ENCODE peak calls at places on chromosome 14, in six cellular contexts. One of them, this sample, is unnamed.

GRCh38 chr14:51855234-51855633 is 5.2 kb upstream of the GNG2 start:
- DNase-seq in NCI-H748 treated with DMSO at 0.1 percent for 48 hours: no peak
- DNase-seq in NCI-H1105 treated with DMSO at 0.1 percent for 48 hours: no peak
- DNase-seq in foreskin fibroblast: peak
- DNase-seq in CD4-positive, alpha-beta T cell: no peak
- DNase-seq in EH: peak
- DNase-seq in this sample: no peak

GRCh38 chr14:69324341-69324931 is 64.5 kb downstream of the GALNT16 start:
- DNase-seq in NCI-H748 treated with DMSO at 0.1 percent for 48 hours: no peak
- DNase-seq in NCI-H1105 treated with DMSO at 0.1 percent for 48 hours: no peak
- DNase-seq in foreskin fibroblast: no peak
- DNase-seq in CD4-positive, alpha-beta T cell: no peak
- DNase-seq in EH: no peak
- DNase-seq in this sample: no peak

GRCh38 chr14:74888164-74889158 is 6.7 kb downstream of the DLST start:
- DNase-seq in NCI-H748 treated with DMSO at 0.1 percent for 48 hours: no peak
- DNase-seq in NCI-H1105 treated with DMSO at 0.1 percent for 48 hours: no peak
- DNase-seq in foreskin fibroblast: no peak
- DNase-seq in CD4-positive, alpha-beta T cell: no peak
- DNase-seq in EH: peak
- DNase-seq in this sample: no peak

GRCh38 chr14:61889914-61890351 is 127.7 kb downstream of the SNAPC1 start:
- DNase-seq in NCI-H748 treated with DMSO at 0.1 percent for 48 hours: no peak
- DNase-seq in NCI-H1105 treated with DMSO at 0.1 percent for 48 hours: no peak
- DNase-seq in foreskin fibroblast: no peak
- DNase-seq in CD4-positive, alpha-beta T cell: no peak
- DNase-seq in EH: peak
- DNase-seq in this sample: no peak

GRCh38 chr14:81147140-81147897 is 73.4 kb downstream of the GTF2A1 start:
- DNase-seq in NCI-H748 treated with DMSO at 0.1 percent for 48 hours: no peak
- DNase-seq in NCI-H1105 treated with DMSO at 0.1 percent for 48 hours: peak
- DNase-seq in foreskin fibroblast: no peak
- DNase-seq in CD4-positive, alpha-beta T cell: no peak
- DNase-seq in EH: no peak
- DNase-seq in this sample: no peak

GRCh38 chr14:64137657-64138290 is 156.4 kb downstream of the ESR2 start:
- DNase-seq in NCI-H748 treated with DMSO at 0.1 percent for 48 hours: no peak
- DNase-seq in NCI-H1105 treated with DMSO at 0.1 percent for 48 hours: no peak
- DNase-seq in foreskin fibroblast: peak
- DNase-seq in CD4-positive, alpha-beta T cell: no peak
- DNase-seq in EH: peak
- DNase-seq in this sample: no peak

GRCh38 chr14:80095623-80096022 is 115.7 kb downstream of the DIO2 start:
- DNase-seq in NCI-H748 treated with DMSO at 0.1 percent for 48 hours: no peak
- DNase-seq in NCI-H1105 treated with DMSO at 0.1 percent for 48 hours: no peak
- DNase-seq in foreskin fibroblast: peak
- DNase-seq in CD4-positive, alpha-beta T cell: no peak
- DNase-seq in EH: peak
- DNase-seq in this sample: no peak

GRCh38 chr14:29148221-29148620 is 381.6 kb downstream of the FOXG1 start:
- DNase-seq in NCI-H748 treated with DMSO at 0.1 percent for 48 hours: no peak
- DNase-seq in NCI-H1105 treated with DMSO at 0.1 percent for 48 hours: no peak
- DNase-seq in foreskin fibroblast: no peak
- DNase-seq in CD4-positive, alpha-beta T cell: no peak
- DNase-seq in EH: no peak
- DNase-seq in this sample: no peak

GRCh38 chr14:55749201-55749812 is 169.3 kb downstream of the KTN1 start:
- DNase-seq in NCI-H748 treated with DMSO at 0.1 percent for 48 hours: no peak
- DNase-seq in NCI-H1105 treated with DMSO at 0.1 percent for 48 hours: peak
- DNase-seq in foreskin fibroblast: peak
- DNase-seq in CD4-positive, alpha-beta T cell: no peak
- DNase-seq in EH: peak
- DNase-seq in this sample: no peak

GRCh38 chr14:91367173-91368171 is 50.1 kb downstream of the CCDC88C start:
- DNase-seq in NCI-H748 treated with DMSO at 0.1 percent for 48 hours: no peak
- DNase-seq in NCI-H1105 treated with DMSO at 0.1 percent for 48 hours: no peak
- DNase-seq in foreskin fibroblast: no peak
- DNase-seq in CD4-positive, alpha-beta T cell: peak
- DNase-seq in EH: no peak
- DNase-seq in this sample: no peak

GRCh38 chr14:79515158-79515557 is 696.1 kb downstream of the DIO2 start:
- DNase-seq in NCI-H748 treated with DMSO at 0.1 percent for 48 hours: no peak
- DNase-seq in NCI-H1105 treated with DMSO at 0.1 percent for 48 hours: no peak
- DNase-seq in foreskin fibroblast: no peak
- DNase-seq in CD4-positive, alpha-beta T cell: no peak
- DNase-seq in EH: peak
- DNase-seq in this sample: no peak

GRCh38 chr14:94129758-94130414 is 482 bp upstream of the IFI27L2 start:
- DNase-seq in NCI-H748 treated with DMSO at 0.1 percent for 48 hours: peak
- DNase-seq in NCI-H1105 treated with DMSO at 0.1 percent for 48 hours: peak
- DNase-seq in foreskin fibroblast: peak
- DNase-seq in CD4-positive, alpha-beta T cell: no peak
- DNase-seq in EH: peak
- DNase-seq in this sample: peak

GRCh38 chr14:72401632-72402428 is 469.6 kb downstream of the RGS6 start:
- DNase-seq in NCI-H748 treated with DMSO at 0.1 percent for 48 hours: no peak
- DNase-seq in NCI-H1105 treated with DMSO at 0.1 percent for 48 hours: no peak
- DNase-seq in foreskin fibroblast: no peak
- DNase-seq in CD4-positive, alpha-beta T cell: no peak
- DNase-seq in EH: peak
- DNase-seq in this sample: no peak

GRCh38 chr14:88518592-88519512 is 36.0 kb downstream of the PTPN21 start:
- DNase-seq in NCI-H748 treated with DMSO at 0.1 percent for 48 hours: no peak
- DNase-seq in NCI-H1105 treated with DMSO at 0.1 percent for 48 hours: no peak
- DNase-seq in foreskin fibroblast: peak
- DNase-seq in CD4-positive, alpha-beta T cell: no peak
- DNase-seq in EH: peak
- DNase-seq in this sample: no peak

GRCh38 chr14:98932436-98933325 is 339.3 kb downstream of the BCL11B start:
- DNase-seq in NCI-H748 treated with DMSO at 0.1 percent for 48 hours: no peak
- DNase-seq in NCI-H1105 treated with DMSO at 0.1 percent for 48 hours: no peak
- DNase-seq in foreskin fibroblast: no peak
- DNase-seq in CD4-positive, alpha-beta T cell: no peak
- DNase-seq in EH: no peak
- DNase-seq in this sample: no peak

GRCh38 chr14:84555493-84555892 is 974.5 kb upstream of the FLRT2 start:
- DNase-seq in NCI-H748 treated with DMSO at 0.1 percent for 48 hours: no peak
- DNase-seq in NCI-H1105 treated with DMSO at 0.1 percent for 48 hours: no peak
- DNase-seq in foreskin fibroblast: peak
- DNase-seq in CD4-positive, alpha-beta T cell: no peak
- DNase-seq in EH: no peak
- DNase-seq in this sample: no peak

GRCh38 chr14:76958020-76958965 is 70.2 kb downstream of the IRF2BPL start:
- DNase-seq in NCI-H748 treated with DMSO at 0.1 percent for 48 hours: no peak
- DNase-seq in NCI-H1105 treated with DMSO at 0.1 percent for 48 hours: no peak
- DNase-seq in foreskin fibroblast: no peak
- DNase-seq in CD4-positive, alpha-beta T cell: no peak
- DNase-seq in EH: no peak
- DNase-seq in this sample: no peak